ENCODE peak calls at places on chromosome 3, in seven cellular contexts. One of them, this sample, is unnamed.

GRCh38 chr3:127775398-127776109 is 46.8 kb downstream of the MGLL start:
- DNase-seq in SJCRH30: peak
- DNase-seq in body of pancreas: no peak
- DNase-seq in OCI-M1: peak
- DNase-seq in HEK293T: no peak
- DNase-seq in neural crest cell: peak
- DNase-seq in progenitor cell of endocrine pancreas: no peak
- DNase-seq in this sample: no peak

GRCh38 chr3:72683068-72683467 is 165.2 kb downstream of the SHQ1 start:
- DNase-seq in SJCRH30: no peak
- DNase-seq in body of pancreas: no peak
- DNase-seq in OCI-M1: no peak
- DNase-seq in HEK293T: no peak
- DNase-seq in neural crest cell: no peak
- DNase-seq in progenitor cell of endocrine pancreas: no peak
- DNase-seq in this sample: no peak

GRCh38 chr3:150215616-150216015 is 192.5 kb upstream of the TSC22D2 start:
- DNase-seq in SJCRH30: peak
- DNase-seq in body of pancreas: no peak
- DNase-seq in OCI-M1: no peak
- DNase-seq in HEK293T: no peak
- DNase-seq in neural crest cell: no peak
- DNase-seq in progenitor cell of endocrine pancreas: no peak
- DNase-seq in this sample: no peak

GRCh38 chr3:57963811-57964346 is 44.3 kb upstream of the FLNB start:
- DNase-seq in SJCRH30: no peak
- DNase-seq in body of pancreas: no peak
- DNase-seq in OCI-M1: no peak
- DNase-seq in HEK293T: no peak
- DNase-seq in neural crest cell: no peak
- DNase-seq in progenitor cell of endocrine pancreas: no peak
- DNase-seq in this sample: peak

GRCh38 chr3:48952510-48953118 is 34.0 kb downstream of the ARIH2 start:
- DNase-seq in SJCRH30: peak
- DNase-seq in body of pancreas: peak
- DNase-seq in OCI-M1: peak
- DNase-seq in HEK293T: peak
- DNase-seq in neural crest cell: no peak
- DNase-seq in progenitor cell of endocrine pancreas: peak
- DNase-seq in this sample: peak

GRCh38 chr3:15462451-15462850 is 35.1 kb downstream of the EAF1 start:
- DNase-seq in SJCRH30: no peak
- DNase-seq in body of pancreas: no peak
- DNase-seq in OCI-M1: no peak
- DNase-seq in HEK293T: no peak
- DNase-seq in neural crest cell: no peak
- DNase-seq in progenitor cell of endocrine pancreas: no peak
- DNase-seq in this sample: no peak

GRCh38 chr3:151404316-151404715 is 19.8 kb upstream of the P2RY12 start:
- DNase-seq in SJCRH30: no peak
- DNase-seq in body of pancreas: no peak
- DNase-seq in OCI-M1: peak
- DNase-seq in HEK293T: no peak
- DNase-seq in neural crest cell: no peak
- DNase-seq in progenitor cell of endocrine pancreas: no peak
- DNase-seq in this sample: no peak

GRCh38 chr3:63687569-63688233 is 35.2 kb downstream of the SNTN start:
- DNase-seq in SJCRH30: no peak
- DNase-seq in body of pancreas: no peak
- DNase-seq in OCI-M1: no peak
- DNase-seq in HEK293T: no peak
- DNase-seq in neural crest cell: peak
- DNase-seq in progenitor cell of endocrine pancreas: no peak
- DNase-seq in this sample: no peak

GRCh38 chr3:159169828-159170227 is 368.0 kb downstream of the MFSD1 start:
- DNase-seq in SJCRH30: no peak
- DNase-seq in body of pancreas: no peak
- DNase-seq in OCI-M1: no peak
- DNase-seq in HEK293T: no peak
- DNase-seq in neural crest cell: no peak
- DNase-seq in progenitor cell of endocrine pancreas: no peak
- DNase-seq in this sample: no peak

GRCh38 chr3:172448661-172449467 is 608 bp upstream of the GHSR start:
- DNase-seq in SJCRH30: no peak
- DNase-seq in body of pancreas: peak
- DNase-seq in OCI-M1: no peak
- DNase-seq in HEK293T: no peak
- DNase-seq in neural crest cell: no peak
- DNase-seq in progenitor cell of endocrine pancreas: no peak
- DNase-seq in this sample: no peak

GRCh38 chr3:112471926-112472325 is 27.3 kb downstream of the BTLA start:
- DNase-seq in SJCRH30: no peak
- DNase-seq in body of pancreas: no peak
- DNase-seq in OCI-M1: no peak
- DNase-seq in HEK293T: no peak
- DNase-seq in neural crest cell: no peak
- DNase-seq in progenitor cell of endocrine pancreas: no peak
- DNase-seq in this sample: no peak

GRCh38 chr3:36763850-36764703 is at the start of gene DCLK3:
- DNase-seq in SJCRH30: no peak
- DNase-seq in body of pancreas: no peak
- DNase-seq in OCI-M1: no peak
- DNase-seq in HEK293T: peak
- DNase-seq in neural crest cell: peak
- DNase-seq in progenitor cell of endocrine pancreas: peak
- DNase-seq in this sample: no peak

GRCh38 chr3:82132210-82133069 is 371.0 kb upstream of the GBE1 start:
- DNase-seq in SJCRH30: no peak
- DNase-seq in body of pancreas: no peak
- DNase-seq in OCI-M1: no peak
- DNase-seq in HEK293T: no peak
- DNase-seq in neural crest cell: no peak
- DNase-seq in progenitor cell of endocrine pancreas: no peak
- DNase-seq in this sample: no peak